ENCODE peak calls at places on chromosomes 12 and 14, in ten cellular contexts. X, K, Z, I, C, G, R, U, P and H are unnamed samples.

GRCh38 chr14:63853831-63854293 is 1.1 kb downstream of the SYNE2 start:
- DNase-seq in X (peak), K (peak), Z (peak), I (peak), C (peak), G (peak), R (peak), U (no peak), P (no peak), H (peak)

GRCh38 chr12:66633676-66634075 is 45.2 kb downstream of the GRIP1 start:
- DNase-seq in X (no peak), K (no peak), Z (no peak), I (no peak), C (no peak), G (no peak), R (peak), U (no peak), P (no peak), H (peak)

GRCh38 chr14:38629412-38629811 is 373.5 kb upstream of the CLEC14A start:
- DNase-seq in X (no peak), K (no peak), Z (no peak), I (no peak), C (peak), G (no peak), R (no peak), U (no peak), P (peak), H (no peak)

GRCh38 chr14:103008126-103008525 is 49.2 kb downstream of the CDC42BPB start:
- DNase-seq in X (no peak), K (no peak), Z (no peak), I (no peak), C (no peak), G (no peak), R (no peak), U (no peak), P (no peak), H (no peak)

GRCh38 chr12:105352049-105352448 is 21.6 kb downstream of the C12orf75 start:
- DNase-seq in X (no peak), K (no peak), Z (no peak), I (no peak), C (no peak), G (no peak), R (no peak), U (no peak), P (no peak), H (no peak)

GRCh38 chr14:29016050-29016900 is 249.7 kb downstream of the FOXG1 start:
- DNase-seq in X (no peak), K (no peak), Z (peak), I (no peak), C (peak), G (no peak), R (peak), U (no peak), P (peak), H (peak)

GRCh38 chr14:22200977-22201605 is 387.9 kb downstream of the DAD1 start:
- DNase-seq in X (no peak), K (no peak), Z (no peak), I (no peak), C (peak), G (no peak), R (no peak), U (no peak), P (no peak), H (peak)

GRCh38 chr12:113862570-113863454 is 103.3 kb downstream of the RBM19 start:
- DNase-seq in X (no peak), K (no peak), Z (no peak), I (no peak), C (peak), G (no peak), R (no peak), U (no peak), P (peak), H (no peak)

GRCh38 chr14:74478996-74479635 is 14.0 kb downstream of the NPC2 start:
- DNase-seq in X (no peak), K (no peak), Z (no peak), I (no peak), C (peak), G (no peak), R (no peak), U (no peak), P (no peak), H (no peak)

GRCh38 chr12:11749943-11750690 is 100.6 kb downstream of the ETV6 start:
- DNase-seq in X (no peak), K (no peak), Z (peak), I (no peak), C (no peak), G (no peak), R (no peak), U (no peak), P (no peak), H (no peak)

GRCh38 chr12:25321772-25322171 is 71.0 kb upstream of the KRAS start:
- DNase-seq in X (no peak), K (no peak), Z (no peak), I (no peak), C (no peak), G (no peak), R (no peak), U (no peak), P (no peak), H (no peak)

GRCh38 chr14:96666088-96666487 is 131.1 kb upstream of the VRK1 start:
- DNase-seq in X (no peak), K (no peak), Z (no peak), I (no peak), C (no peak), G (no peak), R (no peak), U (no peak), P (no peak), H (no peak)

GRCh38 chr12:8911606-8912268 is 2.6 kb upstream of the PHC1 start:
- DNase-seq in X (no peak), K (no peak), Z (no peak), I (no peak), C (peak), G (no peak), R (no peak), U (no peak), P (no peak), H (no peak)

GRCh38 chr14:100824156-100824555 is 1.8 kb upstream of the MEG3 start:
- DNase-seq in X (no peak), K (peak), Z (no peak), I (no peak), C (peak), G (no peak), R (no peak), U (no peak), P (peak), H (no peak)

GRCh38 chr12:8037947-8038346 is 5.4 kb downstream of the FOXJ2 start:
- DNase-seq in X (no peak), K (no peak), Z (no peak), I (no peak), C (peak), G (no peak), R (no peak), U (no peak), P (no peak), H (no peak)

GRCh38 chr12:4277205-4277543 is 3.6 kb downstream of the CCND2 start:
- DNase-seq in X (no peak), K (no peak), Z (no peak), I (no peak), C (no peak), G (no peak), R (no peak), U (no peak), P (no peak), H (no peak)

GRCh38 chr12:4277856-4278581 is 4.5 kb downstream of the CCND2 start:
- DNase-seq in X (no peak), K (no peak), Z (no peak), I (no peak), C (no peak), G (no peak), R (no peak), U (no peak), P (peak), H (no peak)

GRCh38 chr12:4274960-4275868 is 1.7 kb downstream of the CCND2 start:
- DNase-seq in X (no peak), K (no peak), Z (no peak), I (peak), C (peak), G (no peak), R (peak), U (no peak), P (peak), H (peak)

GRCh38 chr12:4275869-4276253 is 2.3 kb downstream of the CCND2 start:
- DNase-seq in X (peak), K (no peak), Z (no peak), I (peak), C (peak), G (no peak), R (peak), U (no peak), P (peak), H (no peak)

DNA sequence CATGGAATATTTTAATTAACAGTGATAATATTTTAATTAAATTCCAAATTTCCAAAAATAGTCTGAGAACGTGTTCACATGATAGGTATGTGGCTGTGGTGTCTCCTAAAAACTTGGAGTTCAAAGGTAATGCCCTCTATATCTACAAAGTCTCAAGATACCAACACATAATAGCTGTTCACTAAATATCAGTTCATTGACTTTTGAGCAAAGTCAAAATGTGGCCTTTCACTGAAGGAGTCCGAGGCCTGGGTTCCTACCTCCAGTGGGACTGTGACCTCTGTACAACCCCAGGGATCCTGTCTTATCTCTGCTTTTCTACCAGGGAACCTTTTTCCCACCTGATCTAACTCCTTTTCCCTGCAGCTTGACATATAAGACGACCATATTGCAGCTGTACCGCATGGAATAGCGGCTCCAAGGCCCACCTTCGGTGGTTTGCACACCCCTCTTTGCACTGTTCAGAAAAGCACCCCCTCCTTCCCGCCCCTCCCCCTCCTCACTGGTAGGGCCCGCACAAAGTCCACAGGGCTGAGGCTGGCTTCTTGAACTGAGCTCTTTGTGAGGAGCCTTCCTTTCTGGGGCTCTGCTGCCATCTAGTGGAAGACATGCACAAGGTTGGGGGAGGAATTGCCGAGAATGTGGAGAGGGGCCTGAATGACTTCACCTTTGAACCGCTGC is 3.1 kb downstream of the CCND2 start:
- DNase-seq in X (peak), K (peak), Z (peak), I (peak), C (peak), G (peak), R (peak), U (peak), P (peak), H (peak)
- TF ChIP-seq CTCF in X (peak), K (peak), Z (peak), I (peak), C (peak), G (peak), R (peak), U (peak), P (peak), H (peak)

DNA sequence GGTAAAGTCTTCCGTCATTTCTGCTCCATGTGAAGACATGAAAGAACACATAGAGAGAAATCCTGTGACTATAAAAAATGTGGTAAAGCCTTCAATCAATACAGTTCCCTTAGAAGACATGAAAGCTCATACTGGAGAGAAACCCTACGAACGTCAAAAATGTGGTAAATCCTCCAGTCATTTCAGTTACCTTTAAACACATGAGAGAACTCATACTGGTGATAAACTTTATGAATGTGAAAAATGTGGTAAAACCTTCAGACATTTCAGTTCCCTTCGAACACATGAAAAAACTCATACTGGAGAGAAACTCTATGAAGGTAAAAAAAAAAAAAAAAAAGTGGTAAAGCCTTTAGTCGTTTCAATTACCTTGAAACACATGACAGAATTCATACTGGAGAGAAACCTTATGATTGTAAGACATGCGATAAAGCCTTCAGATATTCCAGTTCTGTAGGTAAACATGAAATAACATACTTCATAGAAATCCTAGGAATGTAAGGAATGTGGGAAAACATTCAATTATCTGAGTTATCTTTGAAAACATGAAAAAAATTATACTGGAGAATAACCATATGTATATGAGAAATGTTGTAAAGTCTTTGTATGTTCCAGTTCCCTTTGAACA is 60.4 kb downstream of the MAP4K5 start:
- DNase-seq in X (no peak), K (no peak), Z (no peak), I (no peak), C (no peak), G (no peak), R (no peak), U (no peak), P (no peak), H (no peak)
- H3K27ac ChIP-seq in X (no peak), K (no peak), Z (no peak), I (no peak), C (no peak), G (no peak), R (no peak), U (no peak), P (no peak), H (no peak)

GRCh38 chr14:76929927-76930326 is 98.6 kb downstream of the IRF2BPL start:
- DNase-seq in X (no peak), K (no peak), Z (no peak), I (no peak), C (peak), G (no peak), R (no peak), U (no peak), P (no peak), H (no peak)

GRCh38 chr14:76928301-76928700 is 100.2 kb downstream of the IRF2BPL start:
- DNase-seq in X (no peak), K (no peak), Z (no peak), I (no peak), C (no peak), G (no peak), R (peak), U (no peak), P (no peak), H (no peak)

GRCh38 chr14:76924363-76925151 is 98.3 kb downstream of the LRRC74A start:
- DNase-seq in X (no peak), K (no peak), Z (no peak), I (no peak), C (peak), G (no peak), R (peak), U (no peak), P (peak), H (no peak)

GRCh38 chr14:76923422-76924362 is 97.5 kb downstream of the LRRC74A start:
- DNase-seq in X (no peak), K (no peak), Z (no peak), I (no peak), C (peak), G (no peak), R (no peak), U (no peak), P (no peak), H (no peak)

GRCh38 chr14:76926521-76927251 is 100.5 kb downstream of the LRRC74A start:
- DNase-seq in X (peak), K (peak), Z (no peak), I (no peak), C (peak), G (peak), R (no peak), U (no peak), P (no peak), H (no peak)
- TF ChIP-seq CTCF in X (no peak), K (no peak), Z (no peak), I (no peak), C (peak), G (no peak), R (no peak), U (no peak), P (no peak), H (no peak)

DNA sequence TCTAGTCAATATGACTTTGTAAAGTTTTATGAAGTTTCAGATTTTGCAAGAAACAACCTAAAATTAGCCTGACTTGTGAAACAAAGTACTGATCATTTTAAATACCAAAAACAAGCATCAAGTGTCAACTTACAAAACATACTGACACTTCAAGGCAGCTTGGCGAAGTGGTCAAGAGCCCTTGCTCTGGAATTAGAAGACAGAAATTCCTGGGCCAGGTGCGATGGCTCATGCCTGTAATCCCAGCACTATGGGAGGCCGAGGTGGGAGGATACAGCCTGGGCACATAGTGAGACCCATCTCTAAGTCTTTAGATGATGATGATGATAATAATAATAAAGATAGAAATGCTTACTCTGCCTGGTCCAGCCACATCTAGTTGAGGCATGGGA is 45.4 kb upstream of the NR2C1 start:
- DNase-seq in X (no peak), K (no peak), Z (no peak), I (no peak), C (peak), G (no peak), R (peak), U (no peak), P (no peak), H (no peak)
- H3K27ac ChIP-seq in X (peak), K (no peak), Z (no peak), I (no peak), C (no peak), G (peak), R (peak), U (peak), P (no peak), H (peak)

DNA sequence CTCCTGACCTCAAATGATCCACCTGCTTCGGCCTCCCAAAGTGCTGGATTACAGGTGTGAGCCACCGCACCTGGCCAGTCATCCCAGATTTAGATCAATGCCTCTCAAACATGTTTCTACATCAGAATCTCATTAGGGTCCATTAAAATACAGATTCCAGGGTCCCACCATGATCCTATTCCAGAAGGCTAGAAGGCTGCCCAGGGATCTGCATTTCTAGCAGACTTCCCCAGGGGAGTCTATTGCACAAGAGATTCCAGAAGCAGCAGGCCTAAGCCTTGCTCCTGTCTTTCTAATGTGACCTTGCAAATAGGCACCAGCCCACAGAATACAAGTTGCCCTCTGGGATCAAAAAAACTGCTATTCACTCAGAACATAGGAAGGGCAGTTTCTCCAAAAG is 81.5 kb downstream of the SCARB1 start:
- DNase-seq in X (no peak), K (no peak), Z (no peak), I (no peak), C (peak), G (no peak), R (no peak), U (no peak), P (no peak), H (no peak)
- TF ChIP-seq CTCF in X (no peak), K (no peak), Z (no peak), I (no peak), C (no peak), G (no peak), R (no peak), U (no peak), P (no peak), H (no peak)